ENCODE peak calls at places on chromosomes 3 and 15, in four cellular contexts. One of them, this sample, is unnamed.
A peak's percentile ranks its signal among the peaks of the same experiment; 100 is the strongest.

GRCh38 chr15:101267320-101268104 is 9.8 kb downstream of the SELENOS start:
- DNase-seq in stomach: no peak
- DNase-seq in body of pancreas: peak; percentile 82
- DNase-seq in adrenal gland: peak; percentile 24
- DNase-seq in this sample: no peak

GRCh38 chr3:123412811-123413588 is 35.9 kb downstream of the ADCY5 start:
- DNase-seq in body of pancreas: no peak
- DNase-seq in adrenal gland: no peak
- DNase-seq in stomach: no peak
- DNase-seq in this sample: no peak

GRCh38 chr15:101000271-101000681 is 81.1 kb downstream of the LRRK1 start:
- DNase-seq in stomach: no peak
- DNase-seq in adrenal gland: no peak
- DNase-seq in body of pancreas: no peak
- DNase-seq in this sample: no peak

GRCh38 chr15:79455361-79455760 is 23.2 kb downstream of the MINAR1 start:
- DNase-seq in body of pancreas: no peak
- DNase-seq in stomach: no peak
- DNase-seq in adrenal gland: no peak
- DNase-seq in this sample: no peak

GRCh38 chr3:131072099-131072559 is 45.5 kb downstream of the NEK11 start:
- DNase-seq in adrenal gland: no peak
- DNase-seq in body of pancreas: no peak
- DNase-seq in stomach: no peak
- DNase-seq in this sample: no peak

GRCh38 chr3:62785384-62785783 is 89.8 kb downstream of the CADPS start:
- DNase-seq in stomach: no peak
- DNase-seq in adrenal gland: no peak
- DNase-seq in body of pancreas: no peak
- DNase-seq in this sample: no peak

GRCh38 chr3:110341047-110341446 is 730.6 kb upstream of the NECTIN3 start:
- DNase-seq in body of pancreas: no peak
- DNase-seq in adrenal gland: no peak
- DNase-seq in stomach: no peak
- DNase-seq in this sample: no peak

GRCh38 chr3:117962750-117963149 is 1071.9 kb downstream of the IGSF11 start:
- DNase-seq in stomach: no peak
- DNase-seq in body of pancreas: no peak
- DNase-seq in adrenal gland: no peak
- DNase-seq in this sample: no peak

GRCh38 chr3:116059421-116060096 is 385.7 kb downstream of the LSAMP start:
- DNase-seq in body of pancreas: peak; percentile 7
- DNase-seq in adrenal gland: peak; percentile 20
- DNase-seq in stomach: no peak
- DNase-seq in this sample: no peak

GRCh38 chr3:61182648-61183047 is 68.6 kb downstream of the FHIT start:
- DNase-seq in body of pancreas: no peak
- DNase-seq in stomach: no peak
- DNase-seq in adrenal gland: no peak
- DNase-seq in this sample: no peak

GRCh38 chr3:42690766-42691680 is 5.7 kb downstream of the KLHL40 start:
- DNase-seq in adrenal gland: no peak
- DNase-seq in stomach: no peak
- DNase-seq in body of pancreas: no peak
- DNase-seq in this sample: no peak

GRCh38 chr15:45346381-45346780 is 32.0 kb downstream of the GATM start:
- DNase-seq in adrenal gland: no peak
- DNase-seq in body of pancreas: no peak
- DNase-seq in stomach: no peak
- DNase-seq in this sample: no peak

GRCh38 chr3:10248984-10249748 is 907 bp downstream of the TATDN2 start:
- DNase-seq in body of pancreas: peak; percentile 24
- DNase-seq in adrenal gland: peak; percentile 16
- DNase-seq in stomach: no peak
- DNase-seq in this sample: no peak

GRCh38 chr3:34174740-34175139 is 376.3 kb downstream of the PDCD6IP start:
- DNase-seq in adrenal gland: no peak
- DNase-seq in stomach: no peak
- DNase-seq in body of pancreas: no peak
- DNase-seq in this sample: no peak

GRCh38 chr3:27859821-27860220 is 137.7 kb upstream of the EOMES start:
- DNase-seq in body of pancreas: peak; percentile 34
- DNase-seq in adrenal gland: no peak
- DNase-seq in stomach: no peak
- DNase-seq in this sample: no peak

GRCh38 chr15:98776607-98777281 is 128.4 kb downstream of the IGF1R start:
- DNase-seq in adrenal gland: peak; percentile 70
- DNase-seq in stomach: peak; percentile 58
- DNase-seq in body of pancreas: peak; percentile 76
- DNase-seq in this sample: no peak

GRCh38 chr15:82294061-82294690 is 31.6 kb downstream of the SAXO2 start:
- DNase-seq in adrenal gland: no peak
- DNase-seq in body of pancreas: no peak
- DNase-seq in stomach: no peak
- DNase-seq in this sample: no peak

GRCh38 chr15:75348563-75349350 is 1.9 kb downstream of the NEIL1 start:
- DNase-seq in stomach: peak; percentile 40
- DNase-seq in adrenal gland: no peak
- DNase-seq in body of pancreas: peak; percentile 51
- DNase-seq in this sample: no peak

GRCh38 chr15:29428925-29429573 is 159.4 kb upstream of the NSMCE3 start:
- DNase-seq in adrenal gland: no peak
- DNase-seq in body of pancreas: no peak
- DNase-seq in stomach: no peak
- DNase-seq in this sample: no peak

GRCh38 chr3:196793224-196793623 is 53.6 kb downstream of the PAK2 start:
- DNase-seq in body of pancreas: no peak
- DNase-seq in stomach: no peak
- DNase-seq in adrenal gland: no peak
- DNase-seq in this sample: no peak

GRCh38 chr3:182292586-182292985 is 500.7 kb upstream of the ATP11B start:
- DNase-seq in body of pancreas: no peak
- DNase-seq in adrenal gland: no peak
- DNase-seq in stomach: no peak
- DNase-seq in this sample: no peak

GRCh38 chr3:32435911-32436815 is 44.5 kb downstream of the CMTM7 start:
- DNase-seq in body of pancreas: no peak
- DNase-seq in adrenal gland: no peak
- DNase-seq in stomach: no peak
- DNase-seq in this sample: no peak

GRCh38 chr3:31159331-31160039 is 265.0 kb upstream of the GADL1 start:
- DNase-seq in body of pancreas: no peak
- DNase-seq in stomach: no peak
- DNase-seq in adrenal gland: no peak
- DNase-seq in this sample: peak; percentile 50

GRCh38 chr15:101315736-101316135 is 20.7 kb upstream of the SNRPA1 start:
- DNase-seq in body of pancreas: peak; percentile 2
- DNase-seq in adrenal gland: no peak
- DNase-seq in stomach: no peak
- DNase-seq in this sample: no peak

GRCh38 chr15:31398677-31399260 is 72.1 kb downstream of the KLF13 start:
- DNase-seq in body of pancreas: no peak
- DNase-seq in stomach: no peak
- DNase-seq in adrenal gland: no peak
- DNase-seq in this sample: no peak

GRCh38 chr3:12947504-12948369 is 106.4 kb upstream of the RPL32 start:
- DNase-seq in stomach: peak; percentile 67
- DNase-seq in adrenal gland: peak; percentile 72
- DNase-seq in body of pancreas: no peak
- DNase-seq in this sample: no peak

GRCh38 chr3:55815262-55815661 is 328.2 kb upstream of the WNT5A start:
- DNase-seq in adrenal gland: no peak
- DNase-seq in stomach: no peak
- DNase-seq in body of pancreas: no peak
- DNase-seq in this sample: no peak

GRCh38 chr3:187798126-187798525 is 52.9 kb upstream of the BCL6 start:
- DNase-seq in adrenal gland: no peak
- DNase-seq in stomach: no peak
- DNase-seq in body of pancreas: no peak
- DNase-seq in this sample: no peak

GRCh38 chr15:48250640-48251076 is 44.6 kb downstream of the SLC12A1 start:
- DNase-seq in adrenal gland: peak; percentile 55
- DNase-seq in stomach: no peak
- DNase-seq in body of pancreas: peak; percentile 12
- DNase-seq in this sample: no peak

GRCh38 chr15:84934942-84935729 is 46.5 kb upstream of the PDE8A start:
- DNase-seq in adrenal gland: peak; percentile 36
- DNase-seq in body of pancreas: no peak
- DNase-seq in stomach: no peak
- DNase-seq in this sample: no peak

GRCh38 chr3:191383104-191383503 is 52.8 kb upstream of the UTS2B start:
- DNase-seq in stomach: no peak
- DNase-seq in body of pancreas: no peak
- DNase-seq in adrenal gland: no peak
- DNase-seq in this sample: no peak

GRCh38 chr3:157363393-157363792 is 73.3 kb upstream of the PTX3 start:
- DNase-seq in body of pancreas: no peak
- DNase-seq in stomach: no peak
- DNase-seq in adrenal gland: no peak
- DNase-seq in this sample: no peak

GRCh38 chr15:66849393-66849745 is 147.3 kb downstream of the SMAD6 start:
- DNase-seq in adrenal gland: no peak
- DNase-seq in stomach: no peak
- DNase-seq in body of pancreas: no peak
- DNase-seq in this sample: no peak

GRCh38 chr15:42059661-42060476 is 34.5 kb downstream of the PLA2G4D start:
- DNase-seq in body of pancreas: peak; percentile 78
- DNase-seq in adrenal gland: peak; percentile 67
- DNase-seq in stomach: peak; percentile 77
- DNase-seq in this sample: peak; percentile 57

GRCh38 chr3:10890665-10891064 is 74.6 kb downstream of the SLC6A11 start:
- DNase-seq in stomach: no peak
- DNase-seq in adrenal gland: no peak
- DNase-seq in body of pancreas: no peak
- DNase-seq in this sample: no peak

GRCh38 chr15:87689716-87690115 is 566.8 kb downstream of the NTRK3 start:
- DNase-seq in body of pancreas: no peak
- DNase-seq in adrenal gland: no peak
- DNase-seq in stomach: no peak
- DNase-seq in this sample: no peak
- H3K9me3 ChIP-seq in body of pancreas: no peaks in the 10 kb centered on the region
- H3K9me3 ChIP-seq in adrenal gland: no peaks in the 10 kb centered on the region
- H3K9me3 ChIP-seq in stomach: peaks cover 29% of the 10 kb centered on the region
- H3K9me3 ChIP-seq in this sample: no peaks in the 10 kb centered on the region

GRCh38 chr15:88681610-88682221 is 42.9 kb downstream of the ISG20 start:
- DNase-seq in adrenal gland: peak; percentile 73
- DNase-seq in body of pancreas: peak; percentile 76
- DNase-seq in stomach: no peak
- DNase-seq in this sample: peak; percentile 49

GRCh38 chr15:88684345-88684744 is 45.5 kb downstream of the ISG20 start:
- DNase-seq in adrenal gland: no peak
- DNase-seq in stomach: no peak
- DNase-seq in body of pancreas: no peak
- DNase-seq in this sample: no peak

GRCh38 chr15:88680241-88680910 is 41.6 kb downstream of the ISG20 start:
- DNase-seq in body of pancreas: no peak
- DNase-seq in stomach: no peak
- DNase-seq in adrenal gland: no peak
- DNase-seq in this sample: no peak

GRCh38 chr15:88674661-88675060 is 35.8 kb downstream of the ISG20 start:
- DNase-seq in body of pancreas: no peak
- DNase-seq in stomach: no peak
- DNase-seq in adrenal gland: no peak
- DNase-seq in this sample: no peak

GRCh38 chr15:88678755-88679154 is 39.9 kb downstream of the ISG20 start:
- DNase-seq in body of pancreas: no peak
- DNase-seq in stomach: no peak
- DNase-seq in adrenal gland: no peak
- DNase-seq in this sample: no peak
- TF ChIP-seq POLR2A in body of pancreas: no peak
- TF ChIP-seq POLR2A in stomach: no peak
- TF ChIP-seq POLR2A in adrenal gland: no peak
- TF ChIP-seq POLR2A in this sample: no peak

DNA sequence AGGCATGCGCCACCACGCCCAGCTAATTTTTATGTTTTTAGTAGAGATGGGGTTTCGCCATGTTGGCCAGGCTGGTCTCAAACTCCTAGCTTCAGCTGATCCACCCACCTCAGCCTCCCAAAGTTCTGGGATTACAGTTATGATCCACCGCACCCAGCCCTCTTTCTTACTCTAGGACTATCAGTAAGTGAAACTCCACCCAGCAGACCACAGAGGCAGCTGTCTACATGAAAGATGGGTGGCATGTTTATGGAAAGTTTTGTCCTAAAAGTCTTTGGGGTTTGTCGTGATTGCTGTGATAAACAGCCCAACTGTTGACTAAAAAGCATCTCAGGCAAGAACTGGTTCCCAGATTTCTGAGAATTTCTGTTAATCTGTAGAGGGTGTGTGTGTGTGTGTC is 10.9 kb downstream of the ARL6IP5 start:
- DNase-seq in adrenal gland: peak; percentile 43
- DNase-seq in stomach: no peak
- DNase-seq in body of pancreas: no peak
- DNase-seq in this sample: no peak
- H3K4me3 ChIP-seq in adrenal gland: no peak overlapping the region
- H3K4me3 ChIP-seq in stomach: no peak overlapping the region
- H3K4me3 ChIP-seq in body of pancreas: no peak overlapping the region
- H3K4me3 ChIP-seq in this sample: no peak overlapping the region

GRCh38 chr15:22257668-22258401 is 177.5 kb downstream of the OR4M2 start:
- DNase-seq in stomach: no peak
- DNase-seq in adrenal gland: no peak
- DNase-seq in body of pancreas: no peak
- DNase-seq in this sample: no peak
- H3K9me3 ChIP-seq in stomach: peaks cover 7% of the 10 kb centered on the region
- H3K9me3 ChIP-seq in adrenal gland: no peaks in the 10 kb centered on the region
- H3K9me3 ChIP-seq in body of pancreas: no peaks in the 10 kb centered on the region
- H3K9me3 ChIP-seq in this sample: no peaks in the 10 kb centered on the region

GRCh38 chr15:80984856-80985255 is 4.8 kb downstream of the MESD start:
- DNase-seq in adrenal gland: peak; percentile 66
- DNase-seq in body of pancreas: no peak
- DNase-seq in stomach: no peak
- DNase-seq in this sample: no peak
- TF ChIP-seq POLR2A in adrenal gland: no peak
- TF ChIP-seq POLR2A in body of pancreas: no peak
- TF ChIP-seq POLR2A in stomach: no peak
- TF ChIP-seq POLR2A in this sample: no peak

GRCh38 chr3:67011414-67012131 is 13.5 kb downstream of the KBTBD8 start:
- DNase-seq in adrenal gland: no peak
- DNase-seq in body of pancreas: no peak
- DNase-seq in stomach: no peak
- DNase-seq in this sample: no peak
- H3K4me3 ChIP-seq in adrenal gland: no peak overlapping the region
- H3K4me3 ChIP-seq in body of pancreas: no peak overlapping the region
- H3K4me3 ChIP-seq in stomach: no peak overlapping the region
- H3K4me3 ChIP-seq in this sample: no peak overlapping the region

This sample was measured in right lobe of liver.